ENCODE peak calls at places on chromosomes 16 and 17, in five cellular contexts. A is fibroblast of gingiva; S is cardiac muscle cell; D is stimulated activated naive B cell treated with anti-CD40 and anti-IgM and Interleukin-4, amounts not matched to agents 10 μg/mL and 1 μg/mL and 100 μg/mL, for 72 hours; I is activated T-helper 1 cell treated with anti-CD3 and anti-CD28 coated beads, Interleukin-2, amount 50 U/mL, for 16 hours. N is an unnamed sample.

GRCh38 chr17:31373150-31374082 is 18.1 kb upstream of the RAB11FIP4 start:
- DNase-seq in A (peak), S (no peak), D (no peak), I (no peak), N (no peak)

GRCh38 chr17:81254955-81255717 is 16.0 kb downstream of the NDUFAF8 start:
- DNase-seq in A (peak), S (peak), D (no peak), I (no peak), N (no peak)

GRCh38 chr17:30035369-30035768 is 81.2 kb upstream of the NSRP1 start:
- DNase-seq in A (no peak), S (no peak), D (no peak), I (no peak), N (no peak)

GRCh38 chr17:79798296-79799173 is 1.7 kb upstream of the CBX8 start:
- DNase-seq in A (peak), S (no peak), D (no peak), I (no peak), N (no peak)

GRCh38 chr17:35082073-35082657 is 18.7 kb upstream of the RFFL start:
- DNase-seq in A (peak), S (no peak), D (no peak), I (no peak), N (no peak)

GRCh38 chr17:82960419-82961271 is 118.8 kb upstream of the METRNL start:
- DNase-seq in A (no peak), S (no peak), D (no peak), I (no peak), N (peak)

GRCh38 chr17:29034510-29034909 is 8.4 kb upstream of the PIPOX start:
- DNase-seq in A (no peak), S (no peak), D (no peak), I (no peak), N (no peak)

GRCh38 chr16:87474566-87474996 is 18.2 kb downstream of the ZCCHC14 start:
- DNase-seq in A (no peak), S (no peak), D (no peak), I (no peak), N (no peak)

GRCh38 chr17:14091367-14091766 is 22.1 kb downstream of the COX10 start:
- DNase-seq in A (no peak), S (no peak), D (no peak), I (no peak), N (no peak)

GRCh38 chr16:77767826-77768225 is 20.5 kb upstream of the VAT1L start:
- DNase-seq in A (no peak), S (no peak), D (no peak), I (no peak), N (no peak)

GRCh38 chr17:79066963-79067362 is 7.7 kb upstream of the ENGASE start:
- DNase-seq in A (no peak), S (no peak), D (no peak), I (no peak), N (no peak)

GRCh38 chr17:27778193-27778592 is 22.1 kb downstream of the NOS2 start:
- DNase-seq in A (no peak), S (no peak), D (no peak), I (no peak), N (no peak)

GRCh38 chr17:65097110-65097509 is 40.1 kb upstream of the RGS9 start:
- DNase-seq in A (no peak), S (no peak), D (no peak), I (no peak), N (no peak)

GRCh38 chr16:81740163-81740562 is 38.9 kb upstream of the PLCG2 start:
- DNase-seq in A (no peak), S (no peak), D (peak), I (no peak), N (no peak)

GRCh38 chr17:65433157-65433556 is 128.3 kb downstream of the AXIN2 start:
- DNase-seq in A (no peak), S (no peak), D (no peak), I (no peak), N (no peak)

GRCh38 chr17:14552311-14552710 is 251.4 kb downstream of the HS3ST3B1 start:
- DNase-seq in A (no peak), S (no peak), D (no peak), I (no peak), N (no peak)

GRCh38 chr17:50904522-50905459 is 38.6 kb upstream of the TOB1 start:
- DNase-seq in A (peak), S (no peak), D (no peak), I (no peak), N (no peak)

GRCh38 chr16:89687092-89687940 is 827 bp downstream of the CDK10 start:
- DNase-seq in A (no peak), S (no peak), D (no peak), I (no peak), N (peak)

GRCh38 chr17:31068291-31068690 is 26.5 kb upstream of the NF1 start:
- DNase-seq in A (no peak), S (no peak), D (peak), I (no peak), N (no peak)

GRCh38 chr17:55587608-55588139 is 76.4 kb upstream of the SMIM36 start:
- DNase-seq in A (peak), S (no peak), D (no peak), I (no peak), N (no peak)

GRCh38 chr17:19336938-19337711 is 25.4 kb downstream of the B9D1 start:
- DNase-seq in A (no peak), S (peak), D (no peak), I (no peak), N (no peak)

GRCh38 chr17:80531400-80531799 is 13.2 kb upstream of the RPTOR start:
- DNase-seq in A (no peak), S (no peak), D (no peak), I (no peak), N (no peak)

GRCh38 chr17:32496348-32497078 is 9.7 kb downstream of the CDK5R1 start:
- DNase-seq in A (peak), S (peak), D (no peak), I (no peak), N (no peak)

GRCh38 chr16:72092832-72093447 is 480 bp downstream of the TXNL4B start:
- DNase-seq in A (peak), S (peak), D (no peak), I (no peak), N (no peak)

GRCh38 chr16:49460786-49461470 is 87.3 kb downstream of the C16orf78 start:
- DNase-seq in A (no peak), S (no peak), D (no peak), I (no peak), N (peak)

GRCh38 chr16:29820271-29820701 is at the start of gene MVP:
- DNase-seq in A (peak), S (no peak), D (peak), I (no peak), N (no peak)

GRCh38 chr16:64121473-64121872 is 1000.4 kb downstream of the CDH11 start:
- DNase-seq in A (no peak), S (no peak), D (no peak), I (no peak), N (no peak)